ENCODE peak calls at places on chromosomes 12 and 14, in seven cellular contexts. E is H1, P is WERI-Rb-1, Z is astrocyte of the cerebellum, V is colonic mucosa, R is fibroblast of villous mesenchyme, A is AG10803. Q is an unnamed sample.

GRCh38 chr12:116937640-116938039 is 26.9 kb downstream of the FBXW8 start:
- DNase-seq in A (no peak), P (no peak), E (no peak), R (peak), V (no peak), Z (no peak), Q (no peak)

GRCh38 chr12:93100610-93101009 is 171.5 kb upstream of the EEA1 start:
- DNase-seq in V (no peak), R (no peak), E (no peak), P (peak), A (peak), Z (no peak), Q (no peak)

GRCh38 chr12:46920503-46920902 is 94.7 kb upstream of the SLC38A4 start:
- DNase-seq in P (no peak), V (no peak), Z (no peak), E (no peak), R (no peak), A (no peak), Q (no peak)

GRCh38 chr12:53268637-53269562 is 801 bp downstream of the ESPL1 start:
- DNase-seq in R (peak), A (peak), Z (no peak), P (no peak), E (no peak), V (no peak), Q (no peak)

GRCh38 chr12:80513211-80513610 is 69.2 kb downstream of the PTPRQ start:
- DNase-seq in P (no peak), R (no peak), A (no peak), V (no peak), Z (no peak), E (no peak), Q (no peak)

GRCh38 chr14:104108570-104109060 is 23.1 kb downstream of the ASPG start:
- DNase-seq in A (no peak), E (peak), R (no peak), P (peak), V (no peak), Z (no peak), Q (no peak)

GRCh38 chr12:66516133-66516532 is 162.7 kb downstream of the GRIP1 start:
- DNase-seq in R (no peak), A (peak), P (no peak), Z (peak), E (no peak), V (no peak), Q (no peak)

GRCh38 chr14:50001999-50002925 is 109.4 kb downstream of the ARF6 start:
- DNase-seq in A (no peak), P (no peak), R (no peak), Z (peak), E (no peak), V (peak), Q (no peak)

GRCh38 chr12:130606245-130606644 is 109.9 kb downstream of the RIMBP2 start:
- DNase-seq in A (no peak), R (no peak), P (no peak), V (no peak), Z (no peak), E (no peak), Q (no peak)

GRCh38 chr14:85280074-85280473 is 249.9 kb upstream of the FLRT2 start:
- DNase-seq in A (no peak), R (no peak), E (no peak), Z (no peak), V (no peak), P (no peak), Q (no peak)

GRCh38 chr12:27272375-27273028 is 28.4 kb downstream of the STK38L start:
- DNase-seq in A (no peak), V (no peak), P (no peak), E (no peak), R (no peak), Z (no peak), Q (no peak)

GRCh38 chr12:67068773-67069450 is 200.2 kb upstream of the CAND1 start:
- DNase-seq in R (peak), V (peak), Z (peak), A (peak), E (peak), P (peak), Q (no peak)

GRCh38 chr12:40947812-40948211 is 240.3 kb upstream of the PDZRN4 start:
- DNase-seq in P (no peak), Z (no peak), A (no peak), R (no peak), V (no peak), E (no peak), Q (no peak)

GRCh38 chr12:121494093-121494787 is 86.6 kb downstream of the KDM2B start:
- DNase-seq in R (peak), E (peak), P (peak), V (peak), A (peak), Z (no peak), Q (no peak)

GRCh38 chr14:77988096-77988870 is 181.9 kb upstream of the NRXN3 start:
- DNase-seq in E (no peak), A (no peak), P (peak), Z (no peak), V (no peak), R (no peak), Q (no peak)

GRCh38 chr14:54650331-54651017 is 83.5 kb downstream of the SAMD4A start:
- DNase-seq in P (no peak), A (peak), V (peak), E (no peak), R (peak), Z (no peak), Q (no peak)

GRCh38 chr12:24608637-24609285 is 340.1 kb downstream of the BCAT1 start:
- DNase-seq in A (no peak), R (peak), V (no peak), Z (no peak), P (no peak), E (no peak), Q (no peak)

GRCh38 chr12:46207644-46208043 is 61.2 kb downstream of the SLC38A1 start:
- DNase-seq in V (no peak), Z (no peak), P (no peak), E (no peak), A (no peak), R (no peak), Q (no peak)

GRCh38 chr14:61184117-61184516 is 97.0 kb downstream of the TMEM30B start:
- DNase-seq in V (no peak), A (peak), Z (peak), P (no peak), E (no peak), R (peak), Q (no peak)

GRCh38 chr14:35632276-35633071 is 98.5 kb downstream of the INSM2 start:
- DNase-seq in A (peak), R (peak), E (no peak), Z (no peak), V (no peak), P (no peak), Q (no peak)

GRCh38 chr12:47838286-47838931 is 18.7 kb upstream of the HDAC7 start:
- DNase-seq in Z (no peak), V (no peak), E (no peak), A (peak), P (peak), R (peak), Q (no peak)

GRCh38 chr12:110367209-110367864 is 36.2 kb downstream of the ANAPC7 start:
- DNase-seq in R (peak), V (no peak), E (no peak), Z (no peak), P (peak), A (no peak), Q (no peak)

GRCh38 chr14:53378142-53378541 is 225.0 kb upstream of the DDHD1 start:
- DNase-seq in A (no peak), R (no peak), Z (no peak), E (no peak), V (no peak), P (no peak), Q (no peak)

GRCh38 chr12:24814379-24815086 is 134.4 kb downstream of the BCAT1 start:
- DNase-seq in V (no peak), R (no peak), P (no peak), E (no peak), Z (no peak), A (no peak), Q (no peak)

GRCh38 chr14:79758985-79759384 is 452.3 kb downstream of the DIO2 start:
- DNase-seq in R (no peak), A (no peak), E (no peak), Z (no peak), P (no peak), V (no peak), Q (no peak)

GRCh38 chr14:95464524-95464923 is 51.9 kb downstream of the SYNE3 start:
- DNase-seq in Z (no peak), R (no peak), E (no peak), A (no peak), P (no peak), V (no peak), Q (no peak)

GRCh38 chr12:20213851-20214250 is 154.5 kb upstream of the PDE3A start:
- DNase-seq in R (peak), A (peak), E (no peak), V (no peak), Z (no peak), P (no peak), Q (no peak)

GRCh38 chr12:3592856-3593625 is 102.0 kb downstream of the PRMT8 start:
- DNase-seq in Z (no peak), V (no peak), A (no peak), E (no peak), P (no peak), R (no peak), Q (no peak)

GRCh38 chr12:115879354-115879753 is 398.1 kb downstream of the MED13L start:
- DNase-seq in R (no peak), Z (no peak), V (no peak), E (no peak), P (no peak), A (no peak), Q (no peak)

GRCh38 chr12:100799770-100800169 is 5.2 kb downstream of the ANO4 start:
- DNase-seq in E (no peak), R (peak), A (peak), Z (no peak), P (no peak), V (no peak), Q (no peak)

GRCh38 chr12:89225808-89226368 is 126.4 kb downstream of the DUSP6 start:
- DNase-seq in V (peak), A (peak), Z (peak), R (peak), E (no peak), P (no peak), Q (no peak)

GRCh38 chr14:77100961-77101360 is 2.9 kb downstream of the CIPC start:
- DNase-seq in P (no peak), E (no peak), A (no peak), V (no peak), R (no peak), Z (no peak), Q (no peak)

GRCh38 chr12:6494351-6494743 is 445 bp downstream of the NCAPD2 start:
- DNase-seq in V (no peak), E (no peak), Z (no peak), P (peak), R (no peak), A (no peak), Q (no peak)

GRCh38 chr14:22622220-22622619 is 21.9 kb downstream of the OR6J1 start:
- DNase-seq in A (peak), R (peak), Z (no peak), E (no peak), V (peak), P (no peak), Q (no peak)

GRCh38 chr14:96066976-96067375 is 27.8 kb downstream of the C14orf132 start:
- DNase-seq in E (no peak), A (no peak), R (no peak), Z (no peak), P (no peak), V (no peak), Q (no peak)

GRCh38 chr12:22286569-22286968 is 47.9 kb downstream of the ST8SIA1 start:
- DNase-seq in Z (peak), R (peak), V (no peak), E (no peak), A (peak), P (no peak), Q (no peak)

GRCh38 chr12:38544357-38545066 is 227.9 kb downstream of the ALG10B start:
- DNase-seq in V (no peak), A (no peak), Z (no peak), P (peak), R (no peak), E (peak), Q (no peak)

GRCh38 chr12:56947633-56948535 is 9.5 kb downstream of the RDH16 start:
- DNase-seq in Z (no peak), V (no peak), A (no peak), E (peak), R (peak), P (no peak), Q (no peak)
- TF ChIP-seq CTCF in Z (no peak), V (no peak), A (no peak), E (peak), R (peak), P (no peak), Q (no peak)

DNA sequence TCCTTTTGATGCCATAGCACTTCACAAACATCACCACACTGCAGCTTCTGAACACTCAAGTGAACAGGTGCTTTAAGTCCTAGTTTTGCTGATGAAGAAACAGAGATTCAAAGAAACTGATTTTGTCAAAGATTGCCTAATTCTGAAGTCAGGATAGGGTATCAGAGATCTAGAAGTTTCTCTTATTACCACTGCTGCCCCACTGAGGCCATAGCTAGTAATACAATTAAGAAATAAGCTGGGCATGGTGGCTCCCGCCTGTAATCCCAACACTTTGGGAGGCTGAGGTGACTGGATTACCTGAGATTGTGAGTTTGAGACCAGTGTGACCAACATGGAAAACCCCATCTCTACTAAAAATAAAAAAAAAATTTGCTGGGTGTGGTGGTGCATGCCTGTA is 458.3 kb upstream of the SEL1L start:
- DNase-seq in A (no peak), P (no peak), V (no peak), Z (no peak), R (no peak), E (no peak), Q (no peak)
- TF ChIP-seq CTCF in A (peak), P (peak), V (no peak), Z (peak), R (no peak), E (peak), Q (no peak)

GRCh38 chr12:57272337-57273151 is 21.6 kb upstream of the STAC3 start:
- DNase-seq in Z (no peak), R (peak), P (peak), A (peak), V (no peak), E (no peak), Q (no peak)

GRCh38 chr12:57273516-57273915 is 22.5 kb upstream of the STAC3 start:
- DNase-seq in V (no peak), P (no peak), R (no peak), Z (no peak), A (no peak), E (no peak), Q (no peak)

GRCh38 chr12:57266681-57267080 is 15.7 kb upstream of the STAC3 start:
- DNase-seq in E (no peak), P (no peak), V (no peak), Z (no peak), A (no peak), R (no peak), Q (no peak)

GRCh38 chr12:57268264-57268663 is 17.3 kb upstream of the STAC3 start:
- DNase-seq in V (no peak), E (no peak), Z (no peak), R (no peak), P (no peak), A (no peak), Q (no peak)

GRCh38 chr12:57270966-57271470 is 20.0 kb upstream of the STAC3 start:
- DNase-seq in V (no peak), P (no peak), E (no peak), Z (no peak), A (no peak), R (no peak), Q (no peak)
- TF ChIP-seq CTCF in V (no peak), P (peak), E (peak), Z (peak), A (no peak), R (no peak), Q (no peak)

GRCh38 chr14:24310387-24310665 is 386 bp downstream of the LTB4R2 start:
- DNase-seq in P (no peak), R (no peak), A (no peak), V (peak), E (no peak), Z (no peak), Q (no peak)

GRCh38 chr14:24311837-24312615 is 724 bp downstream of the LTB4R start:
- DNase-seq in Z (no peak), E (no peak), A (peak), R (no peak), P (no peak), V (no peak), Q (no peak)

GRCh38 chr14:24312736-24313507 is 1.6 kb downstream of the LTB4R start:
- DNase-seq in V (no peak), R (peak), P (no peak), Z (no peak), E (no peak), A (no peak), Q (peak)

GRCh38 chr14:24309538-24310386 is at the start of gene LTB4R2:
- DNase-seq in E (no peak), Z (no peak), R (no peak), P (no peak), V (no peak), A (no peak), Q (no peak)

GRCh38 chr14:24310666-24311604 is at the start of gene LTB4R:
- DNase-seq in E (no peak), V (peak), Z (peak), P (no peak), A (peak), R (peak), Q (no peak)
- TF ChIP-seq CTCF in E (no peak), V (peak), Z (peak), P (no peak), A (no peak), R (peak), Q (peak)

Q was measured in CD14-positive monocyte.